ENCODE peak calls at places on chromosomes 16 and 17, in ten cellular contexts. U is OCI-LY7, K is cardiac muscle cell, L is Peyer's patch, D is ovary, W is stomach, X is lower lobe of right lung, N is heart left ventricle, S is PC-3, A is HFF-Myc. F is an unnamed sample.

GRCh38 chr17:5418858-5419355 is 555 bp downstream of the NUP88 start:
- DNase-seq in U (peak), K (peak), L (peak), D (no peak), W (peak), X (peak), N (peak), S (peak), A (no peak), F (peak)

GRCh38 chr16:65119905-65120341 is 1.9 kb downstream of the CDH11 start:
- DNase-seq in U (no peak), K (peak), L (no peak), D (peak), W (no peak), X (no peak), N (no peak), S (peak), A (no peak), F (no peak)

GRCh38 chr16:67278773-67279295 is 498 bp upstream of the PLEKHG4 start:
- DNase-seq in U (no peak), K (no peak), L (peak), D (no peak), W (no peak), X (peak), N (no peak), S (no peak), A (no peak), F (no peak)

GRCh38 chr17:57085448-57086068 is 512 bp downstream of the AKAP1 start:
- DNase-seq in U (peak), K (peak), L (peak), D (peak), W (peak), X (peak), N (peak), S (peak), A (no peak), F (peak)

GRCh38 chr16:23107878-23108277 is 41.4 kb downstream of the USP31 start:
- DNase-seq in U (no peak), K (no peak), L (no peak), D (no peak), W (no peak), X (no peak), N (no peak), S (no peak), A (no peak), F (no peak)

GRCh38 chr17:13420294-13421277 is 181.1 kb downstream of the HS3ST3A1 start:
- DNase-seq in U (no peak), K (peak), L (peak), D (no peak), W (no peak), X (no peak), N (no peak), S (peak), A (no peak), F (peak)

GRCh38 chr16:31333686-31334649 is 21.0 kb upstream of the ITGAX start:
- DNase-seq in U (peak), K (peak), L (peak), D (no peak), W (no peak), X (no peak), N (no peak), S (peak), A (no peak), F (peak)

GRCh38 chr17:53217311-53217710 is 605.4 kb upstream of the KIF2B start:
- DNase-seq in U (no peak), K (no peak), L (no peak), D (no peak), W (no peak), X (no peak), N (no peak), S (peak), A (no peak), F (no peak)

GRCh38 chr16:74991593-74992403 is 6.9 kb upstream of the WDR59 start:
- DNase-seq in U (no peak), K (peak), L (peak), D (no peak), W (no peak), X (no peak), N (no peak), S (no peak), A (no peak), F (no peak)

GRCh38 chr17:78197147-78197830 is 10.1 kb downstream of the AFMID start:
- DNase-seq in U (no peak), K (no peak), L (no peak), D (no peak), W (no peak), X (no peak), N (no peak), S (no peak), A (no peak), F (no peak)

GRCh38 chr16:81780350-81780749 is 1.3 kb downstream of the PLCG2 start:
- DNase-seq in U (peak), K (no peak), L (no peak), D (no peak), W (no peak), X (no peak), N (no peak), S (no peak), A (no peak), F (no peak)

GRCh38 chr16:71885261-71885650 is 1.3 kb upstream of the ZNF821 start:
- DNase-seq in U (no peak), K (no peak), L (no peak), D (no peak), W (no peak), X (peak), N (no peak), S (peak), A (no peak), F (no peak)

GRCh38 chr17:37676115-37676925 is 33.1 kb upstream of the DDX52 start:
- DNase-seq in U (peak), K (peak), L (peak), D (no peak), W (no peak), X (no peak), N (no peak), S (peak), A (no peak), F (peak)

GRCh38 chr16:56964243-56965148 is 2.7 kb downstream of the CETP start:
- DNase-seq in U (peak), K (peak), L (peak), D (peak), W (peak), X (peak), N (peak), S (peak), A (peak), F (peak)

GRCh38 chr16:2372684-2373083 is 32.2 kb upstream of the ABCA3 start:
- DNase-seq in U (no peak), K (peak), L (peak), D (no peak), W (no peak), X (no peak), N (no peak), S (no peak), A (no peak), F (no peak)

GRCh38 chr17:19744492-19744891 is 3.6 kb downstream of the ALDH3A1 start:
- DNase-seq in U (no peak), K (no peak), L (no peak), D (peak), W (no peak), X (no peak), N (no peak), S (no peak), A (no peak), F (no peak)

GRCh38 chr16:67928561-67929364 is 2.9 kb downstream of the CTRL start:
- DNase-seq in U (peak), K (peak), L (peak), D (peak), W (peak), X (peak), N (peak), S (peak), A (no peak), F (peak)

GRCh38 chr16:14522617-14523135 is 107.4 kb downstream of the PARN start:
- DNase-seq in U (no peak), K (no peak), L (no peak), D (no peak), W (no peak), X (no peak), N (no peak), S (no peak), A (no peak), F (no peak)

GRCh38 chr16:81738831-81739496 is 40.1 kb upstream of the PLCG2 start:
- DNase-seq in U (peak), K (no peak), L (peak), D (no peak), W (peak), X (peak), N (peak), S (no peak), A (no peak), F (no peak)

GRCh38 chr16:77231047-77231446 is 31.8 kb downstream of the SYCE1L start:
- DNase-seq in U (no peak), K (no peak), L (no peak), D (no peak), W (no peak), X (no peak), N (no peak), S (no peak), A (no peak), F (no peak)

GRCh38 chr17:4553669-4554068 is 1.5 kb downstream of the MYBBP1A start:
- DNase-seq in U (no peak), K (no peak), L (no peak), D (no peak), W (no peak), X (peak), N (no peak), S (no peak), A (no peak), F (no peak)

GRCh38 chr17:14621826-14622621 is 321.1 kb downstream of the HS3ST3B1 start:
- DNase-seq in U (peak), K (no peak), L (no peak), D (no peak), W (no peak), X (no peak), N (no peak), S (no peak), A (no peak), F (no peak)

GRCh38 chr16:3401719-3402397 is 843 bp downstream of the ZNF174 start:
- DNase-seq in U (peak), K (peak), L (no peak), D (no peak), W (no peak), X (no peak), N (no peak), S (peak), A (no peak), F (no peak)

GRCh38 chr17:8339540-8339939 is at the start of gene ODF4:
- DNase-seq in U (no peak), K (no peak), L (no peak), D (no peak), W (no peak), X (no peak), N (no peak), S (no peak), A (no peak), F (no peak)

GRCh38 chr17:16623282-16623681 is 30.4 kb downstream of the ZNF624 start:
- DNase-seq in U (peak), K (no peak), L (no peak), D (no peak), W (no peak), X (no peak), N (no peak), S (no peak), A (no peak), F (no peak)

GRCh38 chr17:5986644-5987043 is 83.5 kb upstream of the WSCD1 start:
- DNase-seq in U (no peak), K (no peak), L (no peak), D (no peak), W (no peak), X (no peak), N (no peak), S (no peak), A (no peak), F (no peak)

GRCh38 chr17:68195667-68196393 is 52.0 kb upstream of the AMZ2 start:
- DNase-seq in U (no peak), K (no peak), L (peak), D (no peak), W (no peak), X (peak), N (peak), S (peak), A (no peak), F (peak)

GRCh38 chr16:65117701-65118448 is 4.0 kb downstream of the CDH11 start:
- DNase-seq in U (peak), K (peak), L (peak), D (peak), W (peak), X (no peak), N (no peak), S (peak), A (peak), F (peak)

GRCh38 chr16:30351586-30352419 is 3.3 kb downstream of the CD2BP2 start:
- DNase-seq in U (peak), K (peak), L (peak), D (peak), W (peak), X (peak), N (peak), S (peak), A (no peak), F (peak)

GRCh38 chr17:75271955-75272847 is 1.2 kb upstream of the MIF4GD start:
- DNase-seq in U (peak), K (peak), L (no peak), D (peak), W (no peak), X (no peak), N (peak), S (peak), A (no peak), F (no peak)

GRCh38 chr16:79092846-79093245 is 507.7 kb downstream of the MAF start:
- DNase-seq in U (no peak), K (no peak), L (no peak), D (no peak), W (no peak), X (no peak), N (no peak), S (no peak), A (no peak), F (no peak)
- TF ChIP-seq CTCF in U (no peak), K (no peak), L (no peak), D (no peak), W (no peak), X (no peak), N (no peak), S (no peak), A (no peak), F (no peak)

GRCh38 chr17:48181653-48182052 is 74.1 kb downstream of the SNX11 start:
- DNase-seq in U (no peak), K (peak), L (peak), D (no peak), W (no peak), X (no peak), N (no peak), S (peak), A (no peak), F (peak)
- TF ChIP-seq CTCF in U (peak), K (peak), L (peak), D (no peak), W (no peak), X (no peak), N (no peak), S (peak), A (peak), F (peak)

GRCh38 chr16:50580180-50580771 is 32.1 kb downstream of the NKD1 start:
- DNase-seq in U (no peak), K (no peak), L (no peak), D (no peak), W (no peak), X (no peak), N (peak), S (no peak), A (no peak), F (no peak)

GRCh38 chr16:50585331-50585776 is 37.2 kb downstream of the NKD1 start:
- DNase-seq in U (no peak), K (peak), L (peak), D (peak), W (peak), X (peak), N (peak), S (no peak), A (no peak), F (no peak)

GRCh38 chr16:50584033-50584722 is 36.0 kb downstream of the NKD1 start:
- DNase-seq in U (no peak), K (no peak), L (no peak), D (no peak), W (no peak), X (no peak), N (peak), S (no peak), A (no peak), F (no peak)

GRCh38 chr16:50583211-50583610 is 35.0 kb downstream of the NKD1 start:
- DNase-seq in U (no peak), K (no peak), L (no peak), D (no peak), W (no peak), X (no peak), N (peak), S (no peak), A (no peak), F (no peak)

DNA sequence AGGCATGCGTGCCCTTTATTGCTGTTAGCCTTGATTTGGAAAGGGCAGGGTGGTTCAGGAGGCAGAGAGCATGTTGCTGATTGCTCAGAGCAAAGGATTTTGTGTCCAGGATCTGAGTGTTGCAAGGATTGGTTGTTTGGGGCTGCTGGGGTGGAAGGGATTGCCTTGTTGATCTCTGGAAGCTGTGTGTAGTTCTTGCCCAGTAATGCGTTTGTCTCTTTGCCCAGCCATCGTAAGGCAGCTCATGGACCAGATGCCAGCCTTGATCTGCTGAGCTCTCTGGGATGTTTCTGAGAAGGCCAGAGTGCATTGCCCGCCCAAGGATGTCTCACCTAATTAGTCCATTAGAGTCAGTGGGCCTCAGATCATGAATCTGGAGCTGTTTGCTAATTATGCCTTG is 33.6 kb downstream of the NKD1 start:
- DNase-seq in U (no peak), K (no peak), L (no peak), D (no peak), W (no peak), X (no peak), N (peak), S (no peak), A (no peak), F (no peak)
- TF ChIP-seq CTCF in U (no peak), K (no peak), L (no peak), D (no peak), W (no peak), X (no peak), N (no peak), S (no peak), A (no peak), F (no peak)

GRCh38 chr16:69105501-69106361 is at the start of gene HAS3:
- DNase-seq in U (peak), K (peak), L (peak), D (no peak), W (peak), X (peak), N (no peak), S (peak), A (no peak), F (peak)
- TF ChIP-seq CTCF in U (no peak), K (peak), L (peak), D (no peak), W (no peak), X (peak), N (no peak), S (peak), A (no peak), F (peak)

GRCh38 chr16:16172991-16173390 is 50.3 kb downstream of the ABCC6 start:
- DNase-seq in U (no peak), K (no peak), L (no peak), D (no peak), W (no peak), X (no peak), N (peak), S (no peak), A (no peak), F (no peak)
- TF ChIP-seq CTCF in U (no peak), K (no peak), L (no peak), D (no peak), W (no peak), X (no peak), N (no peak), S (no peak), A (no peak), F (no peak)

GRCh38 chr16:50372611-50373344 is 4.0 kb upstream of the BRD7 start:
- DNase-seq in U (no peak), K (no peak), L (no peak), D (no peak), W (no peak), X (no peak), N (peak), S (peak), A (no peak), F (no peak)

GRCh38 chr16:50371036-50371716 is 2.4 kb upstream of the BRD7 start:
- DNase-seq in U (no peak), K (no peak), L (no peak), D (no peak), W (no peak), X (no peak), N (no peak), S (no peak), A (no peak), F (no peak)

GRCh38 chr16:50373345-50373701 is 4.5 kb upstream of the BRD7 start:
- DNase-seq in U (no peak), K (no peak), L (no peak), D (no peak), W (no peak), X (no peak), N (no peak), S (no peak), A (no peak), F (no peak)

GRCh38 chr16:50373780-50374179 is 5.0 kb upstream of the BRD7 start:
- DNase-seq in U (no peak), K (no peak), L (no peak), D (no peak), W (no peak), X (no peak), N (no peak), S (no peak), A (no peak), F (no peak)

GRCh38 chr16:50371936-50372595 is 3.3 kb upstream of the BRD7 start:
- DNase-seq in U (no peak), K (peak), L (no peak), D (peak), W (no peak), X (no peak), N (no peak), S (no peak), A (no peak), F (no peak)
- TF ChIP-seq CTCF in U (no peak), K (peak), L (no peak), D (no peak), W (no peak), X (peak), N (peak), S (no peak), A (peak), F (no peak)

GRCh38 chr17:60451965-60452364 is 29.7 kb downstream of the CHCT1 start:
- DNase-seq in U (no peak), K (no peak), L (no peak), D (no peak), W (no peak), X (no peak), N (no peak), S (no peak), A (no peak), F (no peak)

GRCh38 chr17:60445144-60445543 is 22.9 kb downstream of the CHCT1 start:
- DNase-seq in U (no peak), K (no peak), L (no peak), D (no peak), W (no peak), X (no peak), N (no peak), S (no peak), A (no peak), F (no peak)

GRCh38 chr17:60455378-60455777 is 33.1 kb downstream of the CHCT1 start:
- DNase-seq in U (no peak), K (peak), L (no peak), D (no peak), W (no peak), X (no peak), N (no peak), S (no peak), A (no peak), F (peak)

GRCh38 chr17:60447375-60447774 is 25.1 kb downstream of the CHCT1 start:
- DNase-seq in U (no peak), K (no peak), L (no peak), D (no peak), W (no peak), X (no peak), N (no peak), S (no peak), A (no peak), F (no peak)

GRCh38 chr17:60451071-60451470 is 28.8 kb downstream of the CHCT1 start:
- DNase-seq in U (no peak), K (no peak), L (no peak), D (no peak), W (no peak), X (no peak), N (no peak), S (no peak), A (no peak), F (no peak)
- TF ChIP-seq CTCF in U (no peak), K (no peak), L (no peak), D (no peak), W (no peak), X (no peak), N (no peak), S (no peak), A (no peak), F (no peak)